ENCODE peak calls at places on chromosomes 6 and 20, in six cellular contexts. O, A, B, N, G and M are unnamed samples.
A peak's percentile ranks its signal among the peaks of the same experiment; 100 is the strongest.

GRCh38 chr6:44234101-44235090 is 11.0 kb downstream of the SLC29A1 start:
- DNase-seq in A (peak; percentile 60), B (peak; percentile 78), O (no peak), N (peak; percentile 94), G (peak; percentile 75), M (peak; percentile 89)

GRCh38 chr6:98843274-98844243 is 9.2 kb downstream of the POU3F2 start:
- DNase-seq in O (no peak), N (peak; percentile 66), B (peak; percentile 8), G (no peak), A (no peak), M (no peak)

GRCh38 chr6:106522557-106522956 is 106.7 kb downstream of the RTN4IP1 start:
- DNase-seq in B (no peak), A (no peak), O (no peak), N (no peak), G (no peak), M (no peak)

GRCh38 chr20:39986231-39986904 is 702.7 kb downstream of the MAFB start:
- DNase-seq in B (peak; percentile 19), G (peak; percentile 94), A (no peak), N (peak; percentile 87), O (no peak), M (no peak)

GRCh38 chr6:138106665-138107077 is 548 bp downstream of the PERP start:
- DNase-seq in G (no peak), O (no peak), B (no peak), A (no peak), N (no peak), M (no peak)

GRCh38 chr6:72262254-72262653 is 359.6 kb upstream of the KCNQ5 start:
- DNase-seq in O (no peak), A (no peak), N (no peak), G (no peak), B (no peak), M (no peak)

GRCh38 chr20:19817017-19817416 is 59.0 kb downstream of the RIN2 start:
- DNase-seq in O (no peak), B (peak; percentile 94), A (peak; percentile 99), G (no peak), N (no peak), M (no peak)

GRCh38 chr6:133313068-133313467 is 71.9 kb downstream of the EYA4 start:
- DNase-seq in N (no peak), G (no peak), A (no peak), B (no peak), O (no peak), M (no peak)

GRCh38 chr6:168417158-168417557 is 23.8 kb upstream of the SMOC2 start:
- DNase-seq in G (no peak), O (no peak), N (no peak), B (no peak), A (no peak), M (no peak)
- TF ChIP-seq CTCF in G (no peak), O (no peak), N (no peak), B (no peak), A (no peak), M (no peak)

GRCh38 chr6:33185654-33186187 is 6.5 kb downstream of the COL11A2 start:
- DNase-seq in N (no peak), B (no peak), O (no peak), G (no peak), A (no peak), M (no peak)

GRCh38 chr6:33185190-33185589 is 7.1 kb downstream of the COL11A2 start:
- DNase-seq in N (no peak), B (no peak), O (no peak), A (no peak), G (no peak), M (no peak)

GRCh38 chr6:33189625-33190024 is 2.6 kb downstream of the COL11A2 start:
- DNase-seq in B (no peak), A (no peak), O (no peak), N (no peak), G (no peak), M (no peak)

GRCh38 chr6:33189164-33189563 is 3.1 kb downstream of the COL11A2 start:
- DNase-seq in A (no peak), G (no peak), N (no peak), B (no peak), O (no peak), M (no peak)

DNA sequence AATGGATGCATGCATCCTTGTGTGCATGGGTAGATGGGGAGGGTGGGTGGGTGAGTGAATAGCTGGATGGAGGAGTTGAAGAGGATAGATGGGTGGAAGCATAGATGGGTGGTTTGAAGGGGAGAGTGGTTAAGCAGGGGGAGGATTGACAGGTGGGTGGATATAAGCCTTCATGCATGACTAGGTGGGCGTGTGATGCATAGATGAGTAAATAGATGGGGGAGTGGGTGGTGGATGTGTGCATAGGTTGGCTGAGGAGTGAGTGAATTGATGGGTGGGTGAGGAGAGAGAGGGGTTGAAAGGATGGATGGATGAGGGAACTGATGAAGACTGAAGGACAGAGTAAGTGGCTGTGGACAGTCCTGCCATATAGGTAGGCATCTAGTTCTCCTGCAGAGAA is 4.5 kb downstream of the COL11A2 start:
- DNase-seq in A (no peak), G (no peak), N (no peak), B (no peak), O (no peak), M (no peak)
- H3K27me3 ChIP-seq in A (no peaks in the 10 kb centered on the region), G (no peaks in the 10 kb centered on the region), N (peaks cover 31% of the 10 kb centered on the region), B (peaks cover 13% of the 10 kb centered on the region), O (peaks cover 4% of the 10 kb centered on the region), M (no peaks in the 10 kb centered on the region)

DNA sequence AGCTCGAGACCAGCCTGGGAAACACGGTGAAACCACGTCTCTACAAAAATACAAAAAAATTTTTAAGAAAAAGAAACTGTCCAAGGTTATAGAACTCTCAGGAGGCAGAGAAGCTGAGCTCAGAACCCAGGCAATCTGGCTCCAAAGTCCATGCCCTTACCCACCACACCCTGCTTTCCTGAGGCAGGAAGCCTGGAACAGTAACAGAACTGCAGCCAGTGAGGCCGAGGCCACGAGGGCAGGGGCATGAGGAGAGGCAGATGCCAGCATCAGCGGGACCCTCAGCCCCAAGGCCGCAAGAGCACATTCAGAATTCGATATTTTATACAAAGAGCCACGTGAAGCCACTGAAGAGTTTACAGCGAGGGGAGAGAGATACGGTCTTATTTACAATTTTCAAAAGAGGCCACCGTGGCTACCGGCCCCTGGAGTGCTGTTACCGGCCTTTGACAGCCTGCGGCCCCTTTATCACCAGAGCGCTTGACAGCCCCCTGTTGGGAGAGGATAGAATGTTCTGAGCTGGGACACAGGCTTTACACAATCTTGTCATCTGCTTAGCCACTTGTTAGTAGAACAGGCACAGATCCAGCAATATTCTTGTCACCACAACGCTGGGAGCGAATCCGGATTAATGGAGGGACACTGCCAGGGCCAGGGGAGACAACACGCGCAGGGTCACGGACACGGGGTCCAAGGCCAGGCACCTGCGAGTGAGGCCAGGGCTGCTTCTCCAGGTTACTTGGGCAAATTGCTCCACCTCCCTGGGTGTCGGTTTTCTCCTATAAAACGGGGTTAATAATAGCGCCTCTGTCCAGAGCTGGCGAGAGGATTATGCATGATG is 5.6 kb downstream of the SPATA2 start:
- DNase-seq in A (no peak), N (peak; percentile 56), O (no peak), B (no peak), G (peak; percentile 78), M (no peak)
- TF ChIP-seq CTCF in A (peak; percentile 49), N (no peak), O (no peak), B (peak; percentile 22), G (peak; percentile 51), M (peak; percentile 35)

GRCh38 chr6:170292778-170293164 is 1.9 kb upstream of the DLL1 start:
- DNase-seq in N (no peak), B (no peak), A (peak; percentile 53), O (no peak), G (no peak), M (peak; percentile 45)
- H3K27me3 ChIP-seq in N (peaks cover 88% of the 10 kb centered on the region), B (peaks cover 75% of the 10 kb centered on the region), A (peaks cover 50% of the 10 kb centered on the region), O (peaks cover 8% of the 10 kb centered on the region), G (peaks cover 63% of the 10 kb centered on the region), M (peaks cover 4% of the 10 kb centered on the region)

DNA sequence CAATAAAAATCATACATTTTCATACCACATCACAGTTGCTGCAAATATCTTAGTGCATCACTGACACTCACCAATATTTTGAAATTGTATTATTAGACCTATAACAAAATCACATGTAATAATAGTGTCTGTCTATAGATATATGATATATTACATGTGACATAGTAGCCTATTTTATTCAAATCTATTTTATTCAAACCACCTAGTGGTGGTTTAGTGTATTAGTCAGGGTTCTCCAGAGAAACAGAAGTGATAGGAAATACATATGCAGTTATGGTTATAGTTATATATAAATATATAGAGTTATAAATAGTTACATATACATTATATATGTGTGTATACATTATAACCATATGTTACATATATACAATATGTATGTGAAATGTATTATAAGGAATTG is 366.5 kb upstream of the ARID1B start:
- DNase-seq in A (peak; percentile 28), G (no peak), N (no peak), O (no peak), B (no peak), M (no peak)
- TF ChIP-seq CTCF in A (peak; percentile 34), G (no peak), N (no peak), O (peak; percentile 24), B (no peak), M (no peak)

DNA sequence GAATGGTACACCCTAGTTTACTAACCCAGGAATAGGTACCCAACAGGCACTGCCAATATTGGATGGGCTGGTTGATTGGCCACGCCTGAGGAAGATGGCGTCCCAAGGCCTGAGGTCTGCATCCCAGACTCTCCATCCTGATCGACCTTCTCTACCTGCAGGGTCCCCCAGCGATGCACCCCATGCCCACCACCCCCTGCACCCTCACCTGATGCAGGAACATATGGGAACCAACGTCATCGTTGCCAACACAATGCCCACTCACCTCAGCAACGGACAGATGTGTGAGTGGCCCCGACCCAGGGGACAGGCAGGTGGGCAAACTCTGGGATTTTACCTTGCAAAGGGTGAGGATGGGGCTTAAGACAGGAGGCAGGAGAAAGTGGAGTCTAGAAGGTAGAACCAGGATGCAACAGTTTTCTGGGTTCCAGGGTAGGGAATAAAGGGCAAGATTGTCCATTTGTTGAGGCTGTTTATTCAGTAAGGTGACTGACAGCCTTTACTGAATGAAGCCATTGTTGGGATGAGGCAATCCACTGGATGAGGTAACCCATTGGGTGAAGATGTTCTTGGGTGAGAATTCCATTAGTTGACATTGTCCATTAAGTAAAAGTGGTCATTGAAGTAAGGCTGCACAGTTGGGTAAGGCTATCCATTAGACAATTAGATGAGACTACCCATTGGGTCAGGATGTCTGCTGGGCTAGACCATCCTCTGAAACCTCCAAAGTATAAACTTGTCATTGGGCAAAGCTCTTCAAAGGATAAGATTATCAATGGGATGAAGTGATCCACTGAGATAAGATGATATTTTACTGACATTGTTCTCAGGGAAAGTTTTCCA is 47.3 kb upstream of the TTPAL start:
- DNase-seq in G (no peak), N (no peak), B (no peak), A (no peak), O (no peak), M (no peak)
- H3K27me3 ChIP-seq in G (peaks cover 10% of the 10 kb centered on the region), N (peaks cover 40% of the 10 kb centered on the region), B (peaks cover 14% of the 10 kb centered on the region), A (peaks cover 9% of the 10 kb centered on the region), O (no peaks in the 10 kb centered on the region), M (no peaks in the 10 kb centered on the region)

GRCh38 chr6:166422201-166422940 is 39.6 kb upstream of the MPC1 start:
- DNase-seq in N (peak; percentile 40), O (no peak), A (no peak), B (no peak), G (no peak), M (no peak)
- TF ChIP-seq CTCF in N (no peak), O (no peak), A (no peak), B (no peak), G (no peak), M (no peak)

GRCh38 chr6:90303037-90303436 is 6.4 kb upstream of the BACH2 start:
- DNase-seq in A (no peak), B (no peak), G (no peak), N (no peak), O (no peak), M (no peak)
- H3K27me3 ChIP-seq in A (no peaks in the 10 kb centered on the region), B (peaks cover 36% of the 10 kb centered on the region), G (no peaks in the 10 kb centered on the region), N (no peaks in the 10 kb centered on the region), O (no peaks in the 10 kb centered on the region), M (no peaks in the 10 kb centered on the region)

GRCh38 chr6:151240861-151241642 is 1.3 kb downstream of the AKAP12 start:
- DNase-seq in N (peak; percentile 84), B (peak; percentile 85), A (peak; percentile 47), G (peak; percentile 10), O (no peak), M (peak; percentile 31)
- TF ChIP-seq CTCF in N (no peak), B (no peak), A (no peak), G (no peak), O (no peak), M (no peak)